ENCODE peak calls at places on chromosomes 2 and 18, in six cellular contexts. One of them, this sample, is unnamed.

GRCh38 chr18:75904416-75904815 is 476.9 kb upstream of the SMIM21 start:
- DNase-seq in HepG2: no peak
- DNase-seq in A549: no peak
- DNase-seq in SK-N-SH: no peak
- DNase-seq in K562: no peak
- DNase-seq in GM12878: no peak
- DNase-seq in this sample: no peak

GRCh38 chr2:149885468-149885867 is 297.9 kb upstream of the MMADHC start:
- DNase-seq in HepG2: no peak
- DNase-seq in A549: no peak
- DNase-seq in SK-N-SH: no peak
- DNase-seq in K562: no peak
- DNase-seq in GM12878: no peak
- DNase-seq in this sample: no peak

GRCh38 chr2:160306985-160307384 is 106.9 kb upstream of the ITGB6 start:
- DNase-seq in HepG2: no peak
- DNase-seq in A549: no peak
- DNase-seq in SK-N-SH: no peak
- DNase-seq in K562: no peak
- DNase-seq in GM12878: no peak
- DNase-seq in this sample: peak

GRCh38 chr2:42021490-42021889 is 26.3 kb upstream of the PKDCC start:
- DNase-seq in HepG2: no peak
- DNase-seq in A549: no peak
- DNase-seq in SK-N-SH: peak
- DNase-seq in K562: no peak
- DNase-seq in GM12878: no peak
- DNase-seq in this sample: peak

GRCh38 chr2:85421706-85422457 is 3.4 kb downstream of the SH2D6 start:
- DNase-seq in HepG2: no peak
- DNase-seq in A549: no peak
- DNase-seq in SK-N-SH: no peak
- DNase-seq in K562: peak
- DNase-seq in GM12878: no peak
- DNase-seq in this sample: no peak

GRCh38 chr2:167509585-167509984 is 621.3 kb downstream of the XIRP2 start:
- DNase-seq in HepG2: peak
- DNase-seq in A549: no peak
- DNase-seq in SK-N-SH: no peak
- DNase-seq in K562: no peak
- DNase-seq in GM12878: no peak
- DNase-seq in this sample: peak

GRCh38 chr2:206084870-206085741 is 868 bp downstream of the INO80D start:
- DNase-seq in HepG2: no peak
- DNase-seq in A549: no peak
- DNase-seq in SK-N-SH: peak
- DNase-seq in K562: peak
- DNase-seq in GM12878: no peak
- DNase-seq in this sample: no peak

GRCh38 chr2:27958711-27959378 is 68.3 kb downstream of the BABAM2 start:
- DNase-seq in HepG2: no peak
- DNase-seq in A549: no peak
- DNase-seq in SK-N-SH: no peak
- DNase-seq in K562: no peak
- DNase-seq in GM12878: no peak
- DNase-seq in this sample: peak

GRCh38 chr18:78671551-78671950 is 308.1 kb upstream of the SALL3 start:
- DNase-seq in HepG2: no peak
- DNase-seq in A549: no peak
- DNase-seq in SK-N-SH: no peak
- DNase-seq in K562: no peak
- DNase-seq in GM12878: no peak
- DNase-seq in this sample: no peak

GRCh38 chr2:193141-193552 is 70.7 kb downstream of the SH3YL1 start:
- DNase-seq in HepG2: no peak
- DNase-seq in A549: no peak
- DNase-seq in SK-N-SH: no peak
- DNase-seq in K562: no peak
- DNase-seq in GM12878: peak
- DNase-seq in this sample: peak

GRCh38 chr2:74515271-74516069 is 1.2 kb downstream of the TLX2 start:
- DNase-seq in HepG2: no peak
- DNase-seq in A549: no peak
- DNase-seq in SK-N-SH: peak
- DNase-seq in K562: no peak
- DNase-seq in GM12878: no peak
- DNase-seq in this sample: no peak

GRCh38 chr2:36561223-36561944 is 36.6 kb downstream of the FEZ2 start:
- DNase-seq in HepG2: peak
- DNase-seq in A549: peak
- DNase-seq in SK-N-SH: no peak
- DNase-seq in K562: no peak
- DNase-seq in GM12878: no peak
- DNase-seq in this sample: peak

GRCh38 chr2:190947139-190947538 is 66.5 kb downstream of the GLS start:
- DNase-seq in HepG2: peak
- DNase-seq in A549: no peak
- DNase-seq in SK-N-SH: peak
- DNase-seq in K562: no peak
- DNase-seq in GM12878: no peak
- DNase-seq in this sample: peak

GRCh38 chr18:12851709-12852108 is 32.3 kb downstream of the PTPN2 start:
- DNase-seq in HepG2: no peak
- DNase-seq in A549: no peak
- DNase-seq in SK-N-SH: no peak
- DNase-seq in K562: no peak
- DNase-seq in GM12878: no peak
- DNase-seq in this sample: peak

GRCh38 chr2:20168727-20169696 is 55.9 kb downstream of the SDC1 start:
- DNase-seq in HepG2: no peak
- DNase-seq in A549: no peak
- DNase-seq in SK-N-SH: no peak
- DNase-seq in K562: no peak
- DNase-seq in GM12878: no peak
- DNase-seq in this sample: no peak

GRCh38 chr2:150341982-150342680 is 145.3 kb downstream of the RND3 start:
- DNase-seq in HepG2: no peak
- DNase-seq in A549: no peak
- DNase-seq in SK-N-SH: no peak
- DNase-seq in K562: no peak
- DNase-seq in GM12878: no peak
- DNase-seq in this sample: no peak

GRCh38 chr2:37587817-37588216 is 83.6 kb downstream of the CDC42EP3 start:
- DNase-seq in HepG2: no peak
- DNase-seq in A549: no peak
- DNase-seq in SK-N-SH: no peak
- DNase-seq in K562: no peak
- DNase-seq in GM12878: no peak
- DNase-seq in this sample: no peak

GRCh38 chr2:172215936-172216335 is 113.2 kb upstream of the DLX2 start:
- DNase-seq in HepG2: no peak
- DNase-seq in A549: no peak
- DNase-seq in SK-N-SH: no peak
- DNase-seq in K562: no peak
- DNase-seq in GM12878: no peak
- DNase-seq in this sample: no peak

GRCh38 chr2:47174731-47175361 is 19.7 kb upstream of the STPG4 start:
- DNase-seq in HepG2: peak
- DNase-seq in A549: peak
- DNase-seq in SK-N-SH: peak
- DNase-seq in K562: peak
- DNase-seq in GM12878: no peak
- DNase-seq in this sample: peak

GRCh38 chr18:48616484-48617255 is 77.8 kb downstream of the CTIF start:
- DNase-seq in HepG2: no peak
- DNase-seq in A549: no peak
- DNase-seq in SK-N-SH: no peak
- DNase-seq in K562: no peak
- DNase-seq in GM12878: no peak
- DNase-seq in this sample: no peak

GRCh38 chr18:47120428-47120827 is 29.9 kb downstream of the HDHD2 start:
- DNase-seq in HepG2: no peak
- DNase-seq in A549: no peak
- DNase-seq in SK-N-SH: no peak
- DNase-seq in K562: no peak
- DNase-seq in GM12878: peak
- DNase-seq in this sample: no peak

GRCh38 chr2:105536175-105536574 is 137.3 kb upstream of the FHL2 start:
- DNase-seq in HepG2: no peak
- DNase-seq in A549: no peak
- DNase-seq in SK-N-SH: no peak
- DNase-seq in K562: no peak
- DNase-seq in GM12878: no peak
- DNase-seq in this sample: no peak

GRCh38 chr2:198374375-198375072 is 570.1 kb downstream of the PLCL1 start:
- DNase-seq in HepG2: peak
- DNase-seq in A549: peak
- DNase-seq in SK-N-SH: peak
- DNase-seq in K562: peak
- DNase-seq in GM12878: no peak
- DNase-seq in this sample: peak

GRCh38 chr2:219576505-219577388 is 4.6 kb downstream of the INHA start:
- DNase-seq in HepG2: peak
- DNase-seq in A549: no peak
- DNase-seq in SK-N-SH: no peak
- DNase-seq in K562: peak
- DNase-seq in GM12878: no peak
- DNase-seq in this sample: peak

GRCh38 chr2:30267576-30267975 is 36.2 kb downstream of the LBH start:
- DNase-seq in HepG2: no peak
- DNase-seq in A549: no peak
- DNase-seq in SK-N-SH: no peak
- DNase-seq in K562: no peak
- DNase-seq in GM12878: no peak
- DNase-seq in this sample: no peak

GRCh38 chr2:72572501-72572900 is 253.3 kb downstream of the EXOC6B start:
- DNase-seq in HepG2: no peak
- DNase-seq in A549: no peak
- DNase-seq in SK-N-SH: no peak
- DNase-seq in K562: no peak
- DNase-seq in GM12878: no peak
- DNase-seq in this sample: peak

GRCh38 chr2:236665572-236666118 is 96.0 kb downstream of the ACKR3 start:
- DNase-seq in HepG2: no peak
- DNase-seq in A549: peak
- DNase-seq in SK-N-SH: no peak
- DNase-seq in K562: no peak
- DNase-seq in GM12878: no peak
- DNase-seq in this sample: no peak

GRCh38 chr2:234969329-234970157 is 17.7 kb downstream of the SH3BP4 start:
- DNase-seq in HepG2: no peak
- DNase-seq in A549: no peak
- DNase-seq in SK-N-SH: peak
- DNase-seq in K562: no peak
- DNase-seq in GM12878: no peak
- DNase-seq in this sample: no peak

GRCh38 chr2:200781626-200782025 is 30.1 kb upstream of the BZW1 start:
- DNase-seq in HepG2: no peak
- DNase-seq in A549: no peak
- DNase-seq in SK-N-SH: no peak
- DNase-seq in K562: no peak
- DNase-seq in GM12878: no peak
- DNase-seq in this sample: no peak
- TF ChIP-seq SMC3 in HepG2: no peak
- TF ChIP-seq SMC3 in A549: no peak
- TF ChIP-seq SMC3 in SK-N-SH: no peak
- TF ChIP-seq SMC3 in K562: no peak
- TF ChIP-seq SMC3 in GM12878: no peak
- TF ChIP-seq SMC3 in this sample: no peak

DNA sequence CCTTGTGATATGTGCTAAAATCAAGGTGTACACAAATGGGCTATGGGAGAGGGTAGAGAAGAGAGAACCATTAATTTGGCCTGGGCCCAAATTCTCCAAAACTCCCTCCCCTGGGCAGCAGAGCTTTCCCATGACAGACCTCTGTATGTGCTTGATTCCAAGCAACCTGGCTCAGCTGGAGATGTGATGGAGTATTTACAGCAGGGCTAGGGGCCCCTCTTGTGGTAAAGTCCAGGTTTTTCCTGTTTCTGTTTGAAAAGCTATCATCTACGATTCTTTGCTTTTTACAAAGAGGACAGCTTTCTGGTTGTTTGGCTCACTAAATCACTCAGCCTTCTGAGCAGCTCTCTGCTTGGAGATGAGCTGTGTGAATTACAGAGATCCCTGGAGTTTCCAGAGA is 40.3 kb downstream of the KCNS3 start:
- DNase-seq in HepG2: no peak
- DNase-seq in A549: no peak
- DNase-seq in SK-N-SH: peak
- DNase-seq in K562: no peak
- DNase-seq in GM12878: no peak
- DNase-seq in this sample: peak
- TF ChIP-seq SMC3 in HepG2: no peak
- TF ChIP-seq SMC3 in A549: no peak
- TF ChIP-seq SMC3 in SK-N-SH: no peak
- TF ChIP-seq SMC3 in K562: no peak
- TF ChIP-seq SMC3 in GM12878: no peak
- TF ChIP-seq SMC3 in this sample: no peak

DNA sequence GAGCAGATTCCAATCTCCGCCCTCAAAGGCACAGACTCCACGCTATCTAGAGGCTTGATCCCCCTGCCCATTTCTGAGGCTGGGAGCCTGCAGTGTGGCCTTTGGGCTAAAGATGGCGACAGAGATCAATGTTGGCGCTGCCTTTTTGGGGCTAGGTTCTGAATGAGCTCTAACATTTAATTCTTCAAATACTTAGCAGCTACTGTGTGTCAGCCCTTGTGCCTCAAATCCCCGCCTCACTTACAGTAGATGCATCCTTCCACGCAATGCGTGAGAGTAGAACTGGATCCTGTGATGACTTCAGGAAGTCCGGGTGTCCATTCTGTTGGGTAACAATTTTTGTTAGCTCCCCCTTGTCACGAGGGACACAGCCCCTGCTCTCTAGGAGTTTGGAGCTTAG is 12.4 kb downstream of the IL1F10 start:
- DNase-seq in HepG2: peak
- DNase-seq in A549: peak
- DNase-seq in SK-N-SH: peak
- DNase-seq in K562: peak
- DNase-seq in GM12878: no peak
- DNase-seq in this sample: no peak
- TF ChIP-seq SMC3 in HepG2: peak
- TF ChIP-seq SMC3 in A549: peak
- TF ChIP-seq SMC3 in SK-N-SH: peak
- TF ChIP-seq SMC3 in K562: peak
- TF ChIP-seq SMC3 in GM12878: peak
- TF ChIP-seq SMC3 in this sample: no peak

GRCh38 chr2:173791502-173791901 is 173.7 kb downstream of the SP3 start:
- DNase-seq in HepG2: no peak
- DNase-seq in A549: no peak
- DNase-seq in SK-N-SH: peak
- DNase-seq in K562: no peak
- DNase-seq in GM12878: no peak
- DNase-seq in this sample: no peak

GRCh38 chr2:173797586-173798263 is 167.4 kb downstream of the SP3 start:
- DNase-seq in HepG2: no peak
- DNase-seq in A549: no peak
- DNase-seq in SK-N-SH: no peak
- DNase-seq in K562: no peak
- DNase-seq in GM12878: no peak
- DNase-seq in this sample: no peak

GRCh38 chr2:173792166-173792565 is 173.0 kb downstream of the SP3 start:
- DNase-seq in HepG2: no peak
- DNase-seq in A549: no peak
- DNase-seq in SK-N-SH: no peak
- DNase-seq in K562: no peak
- DNase-seq in GM12878: no peak
- DNase-seq in this sample: no peak

GRCh38 chr2:173793649-173794565 is 171.3 kb downstream of the SP3 start:
- DNase-seq in HepG2: no peak
- DNase-seq in A549: no peak
- DNase-seq in SK-N-SH: peak
- DNase-seq in K562: no peak
- DNase-seq in GM12878: no peak
- DNase-seq in this sample: no peak
- TF ChIP-seq SMC3 in HepG2: no peak
- TF ChIP-seq SMC3 in A549: no peak
- TF ChIP-seq SMC3 in SK-N-SH: no peak
- TF ChIP-seq SMC3 in K562: no peak
- TF ChIP-seq SMC3 in GM12878: no peak
- TF ChIP-seq SMC3 in this sample: no peak